ENCODE peak calls at places on chromosomes 4 and X, in five cellular contexts. C is WTC11, H is iris pigment epithelial cell, L is T-helper 2 cell, Q is Kasumi-1. N is an unnamed sample.

GRCh38 chr4:186885289-186885688 is 161.6 kb upstream of the FAT1 start:
- DNase-seq in H (no peak), L (no peak), C (no peak), Q (no peak), N (no peak)

GRCh38 chr4:2288051-2288541 is 26.2 kb upstream of the MXD4 start:
- DNase-seq in L (no peak), C (no peak), H (no peak), Q (no peak), N (no peak)

GRCh38 chr4:56976283-56976877 is 1.0 kb downstream of the NOA1 start:
- DNase-seq in H (peak), Q (no peak), L (no peak), C (no peak), N (peak)

GRCh38 chrX:103107836-103108235 is 14.9 kb upstream of the NXF3 start:
- DNase-seq in C (no peak), Q (no peak), L (no peak), H (no peak), N (no peak)

GRCh38 chr4:131093303-131093702 is 1997.4 kb downstream of the C4orf33 start:
- DNase-seq in H (no peak), L (no peak), Q (no peak), C (no peak), N (no peak)

GRCh38 chr4:99186029-99186428 is 33.0 kb downstream of the ADH6 start:
- DNase-seq in Q (no peak), H (no peak), C (no peak), L (no peak), N (no peak)

GRCh38 chrX:107894038-107894437 is 68.4 kb downstream of the MID2 start:
- DNase-seq in L (no peak), Q (peak), C (no peak), H (peak), N (no peak)

GRCh38 chr4:14812101-14812500 is 190.2 kb upstream of the CPEB2 start:
- DNase-seq in L (no peak), Q (no peak), H (no peak), C (no peak), N (no peak)

GRCh38 chrX:111568356-111568755 is 56.9 kb downstream of the SERTM2 start:
- DNase-seq in L (no peak), H (peak), Q (peak), C (peak), N (no peak)

GRCh38 chr4:140533951-140534480 is 10.0 kb downstream of the ELMOD2 start:
- DNase-seq in C (no peak), Q (no peak), H (peak), L (no peak), N (no peak)

GRCh38 chr4:156931267-156931666 is 40.3 kb downstream of the PDGFC start:
- DNase-seq in Q (no peak), C (no peak), H (peak), L (no peak), N (no peak)

GRCh38 chrX:1093112-1093511 is 119.3 kb downstream of the CRLF2 start:
- DNase-seq in L (peak), C (no peak), H (no peak), Q (no peak), N (no peak)

GRCh38 chr4:90753068-90753467 is 625.9 kb downstream of the CCSER1 start:
- DNase-seq in H (no peak), L (no peak), Q (no peak), C (no peak), N (no peak)

GRCh38 chr4:8191136-8191747 is 7.8 kb upstream of the SH3TC1 start:
- DNase-seq in Q (peak), L (no peak), H (peak), C (no peak), N (peak)

GRCh38 chr4:53899544-53900274 is 164.7 kb downstream of the CHIC2 start:
- DNase-seq in Q (no peak), L (no peak), C (no peak), H (peak), N (no peak)

GRCh38 chr4:55124337-55125076 is 888 bp downstream of the KDR start:
- DNase-seq in C (peak), H (peak), Q (no peak), L (no peak), N (no peak)

GRCh38 chr4:82661601-82662000 is 99.8 kb upstream of the TMEM150C start:
- DNase-seq in C (no peak), L (no peak), H (no peak), Q (no peak), N (no peak)

N was measured in stomach.